ENCODE peak calls at places on chromosomes 16 and 17, in six cellular contexts. A is fibroblast of lung, Q is heart right ventricle, K is adrenal gland, J is suprapubic skin, V is tibial artery. R is an unnamed sample. For H3K4me1, the result is how much of the 10 kb centered on the place peaks cover.

GRCh38 chr17:82414548-82415281 is 3.4 kb upstream of the HEXD start:
- DNase-seq in A (peak), Q (peak), K (peak), J (no peak), V (peak), R (no peak)

GRCh38 chr17:75707096-75707720 is 14.1 kb upstream of the ITGB4 start:
- DNase-seq in A (peak), Q (no peak), K (peak), J (peak), V (peak), R (no peak)

GRCh38 chr16:88687676-88688012 is 1.3 kb upstream of the SNAI3 start:
- DNase-seq in A (no peak), Q (no peak), K (no peak), J (no peak), V (no peak), R (no peak)

GRCh38 chr16:77993111-77993571 is 29.2 kb upstream of the CLEC3A start:
- DNase-seq in A (peak), Q (no peak), K (no peak), J (no peak), V (no peak), R (no peak)

GRCh38 chr17:40922239-40922638 is 15.2 kb downstream of the KRT23 start:
- DNase-seq in A (peak), Q (no peak), K (peak), J (peak), V (peak), R (no peak)

GRCh38 chr16:49452108-49452507 is 78.5 kb downstream of the C16orf78 start:
- DNase-seq in A (no peak), Q (peak), K (no peak), J (no peak), V (peak), R (no peak)

GRCh38 chr16:28499854-28500253 is 5.4 kb downstream of the APOBR start:
- DNase-seq in A (no peak), Q (no peak), K (no peak), J (no peak), V (no peak), R (no peak)

GRCh38 chr16:49652441-49653175 is 203.3 kb downstream of the ZNF423 start:
- DNase-seq in A (peak), Q (peak), K (peak), J (no peak), V (peak), R (no peak)

GRCh38 chr17:32157225-32157624 is 14.9 kb downstream of the RHOT1 start:
- DNase-seq in A (peak), Q (no peak), K (no peak), J (no peak), V (no peak), R (no peak)

GRCh38 chr17:43665038-43665386 is 3.3 kb upstream of the MEOX1 start:
- DNase-seq in A (no peak), Q (peak), K (no peak), J (no peak), V (no peak), R (no peak)

GRCh38 chr16:89615596-89616090 is 2.2 kb downstream of the DPEP1 start:
- DNase-seq in A (no peak), Q (no peak), K (peak), J (no peak), V (no peak), R (no peak)

GRCh38 chr17:39835038-39835786 is 28.9 kb downstream of the IKZF3 start:
- DNase-seq in A (no peak), Q (no peak), K (no peak), J (no peak), V (no peak), R (no peak)

GRCh38 chr17:44636562-44636961 is 19.7 kb upstream of the MEIOC start:
- DNase-seq in A (peak), Q (no peak), K (no peak), J (no peak), V (no peak), R (no peak)

GRCh38 chr17:40307001-40307690 is 1.8 kb upstream of the RARA start:
- DNase-seq in A (peak), Q (no peak), K (no peak), J (peak), V (no peak), R (no peak)

GRCh38 chr16:24829153-24829552 is 16.6 kb upstream of the SLC5A11 start:
- DNase-seq in A (no peak), Q (no peak), K (no peak), J (no peak), V (no peak), R (no peak)

GRCh38 chr17:8488931-8489330 is 53.2 kb downstream of the NDEL1 start:
- DNase-seq in A (peak), Q (peak), K (peak), J (no peak), V (peak), R (peak)

GRCh38 chr17:66967867-66968543 is 3.5 kb downstream of the CACNG4 start:
- DNase-seq in A (no peak), Q (no peak), K (no peak), J (no peak), V (no peak), R (no peak)

GRCh38 chr17:50459081-50459676 is 9.5 kb downstream of the CHAD start:
- DNase-seq in A (peak), Q (no peak), K (peak), J (no peak), V (no peak), R (no peak)

GRCh38 chr17:78890111-78890897 is 12.7 kb downstream of the CEP295NL start:
- DNase-seq in A (no peak), Q (peak), K (peak), J (no peak), V (peak), R (no peak)

GRCh38 chr17:47843391-47843730 is 2.3 kb upstream of the SCRN2 start:
- DNase-seq in A (no peak), Q (no peak), K (no peak), J (no peak), V (no peak), R (no peak)

GRCh38 chr16:5215911-5216310 is 118.3 kb upstream of the EEF2KMT start:
- DNase-seq in A (no peak), Q (no peak), K (no peak), J (no peak), V (no peak), R (no peak)

GRCh38 chr17:72336026-72336803 is 215.4 kb downstream of the SOX9 start:
- DNase-seq in A (no peak), Q (no peak), K (no peak), J (no peak), V (no peak), R (no peak)
- H3K4me3 ChIP-seq in A (no peak), Q (no peak), K (no peak), J (no peak), V (no peak), R (no peak)

DNA sequence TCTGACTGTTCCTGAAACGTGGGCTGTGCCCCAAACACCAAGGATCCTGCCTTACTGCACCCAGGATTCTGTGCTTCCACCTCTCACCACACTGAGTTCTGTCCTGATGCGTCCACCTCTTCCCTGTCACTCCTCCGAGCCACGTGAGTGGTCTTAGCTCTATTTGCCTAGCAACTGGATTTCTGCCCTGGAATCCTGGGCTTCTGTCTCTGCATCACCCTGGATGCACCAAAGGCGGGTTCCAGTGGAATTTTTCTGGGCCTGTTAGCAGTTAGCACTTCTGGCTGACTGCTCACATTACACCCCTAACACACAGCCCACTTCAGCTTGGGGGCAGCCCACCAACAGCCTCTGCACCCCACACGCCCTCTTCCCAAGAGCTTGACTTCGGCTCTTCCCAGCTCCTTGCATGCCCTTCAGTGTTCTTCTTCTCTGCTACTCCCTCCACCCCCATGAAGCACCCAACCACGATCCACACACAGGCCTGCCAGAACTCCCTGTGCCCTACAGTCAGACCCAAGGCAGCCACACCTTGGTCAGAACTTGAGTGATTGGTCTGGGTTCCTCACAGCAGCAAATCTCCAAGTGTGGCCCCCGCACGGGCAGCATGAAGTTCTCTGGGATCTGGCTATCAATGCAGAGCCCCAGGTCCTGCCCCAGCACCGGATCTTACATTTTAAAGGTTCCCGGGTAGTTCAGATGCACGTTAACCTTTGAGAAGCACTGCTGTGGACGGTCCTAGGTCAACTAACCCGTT is 129.8 kb upstream of the RCVRN start:
- DNase-seq in A (no peak), Q (no peak), K (no peak), J (no peak), V (no peak), R (no peak)
- H3K4me1 ChIP-seq in A (under half), Q (half or more), K (under half), J (under half), V (under half), R (under half)

GRCh38 chr16:9970796-9971195 is 211.4 kb downstream of the GRIN2A start:
- DNase-seq in A (no peak), Q (no peak), K (no peak), J (no peak), V (no peak), R (no peak)

GRCh38 chr16:9971907-9972306 is 210.3 kb downstream of the GRIN2A start:
- DNase-seq in A (no peak), Q (no peak), K (no peak), J (no peak), V (no peak), R (no peak)

GRCh38 chr16:9966569-9967157 is 215.6 kb downstream of the GRIN2A start:
- DNase-seq in A (no peak), Q (no peak), K (no peak), J (no peak), V (no peak), R (no peak)

GRCh38 chr16:9965079-9965478 is 217.1 kb downstream of the GRIN2A start:
- DNase-seq in A (no peak), Q (no peak), K (no peak), J (no peak), V (no peak), R (no peak)

GRCh38 chr16:9969580-9969979 is 212.6 kb downstream of the GRIN2A start:
- DNase-seq in A (no peak), Q (no peak), K (no peak), J (no peak), V (no peak), R (no peak)
- TF ChIP-seq CTCF in A (no peak), Q (no peak), K (no peak), J (no peak), V (no peak), R (no peak)

GRCh38 chr17:35044181-35044580 is 19.3 kb downstream of the RFFL start:
- DNase-seq in A (no peak), Q (no peak), K (no peak), J (no peak), V (no peak), R (no peak)

GRCh38 chr17:35050170-35050569 is 13.3 kb downstream of the RFFL start:
- DNase-seq in A (no peak), Q (no peak), K (no peak), J (no peak), V (no peak), R (no peak)

GRCh38 chr17:35048685-35049379 is 14.7 kb downstream of the RFFL start:
- DNase-seq in A (no peak), Q (no peak), K (no peak), J (no peak), V (no peak), R (no peak)

GRCh38 chr17:35046245-35046644 is 17.3 kb downstream of the RFFL start:
- DNase-seq in A (no peak), Q (no peak), K (no peak), J (no peak), V (no peak), R (no peak)

GRCh38 chr17:35046740-35047283 is 16.7 kb downstream of the RFFL start:
- DNase-seq in A (peak), Q (no peak), K (no peak), J (no peak), V (no peak), R (no peak)
- H3K4me3 ChIP-seq in A (no peak), Q (no peak), K (no peak), J (no peak), V (no peak), R (no peak)

GRCh38 chr16:85600905-85601639 is 12.1 kb upstream of the GSE1 start:
- DNase-seq in A (no peak), Q (no peak), K (no peak), J (no peak), V (no peak), R (no peak)

GRCh38 chr16:85604145-85604705 is 8.9 kb upstream of the GSE1 start:
- DNase-seq in A (no peak), Q (no peak), K (no peak), J (no peak), V (no peak), R (no peak)

GRCh38 chr16:85602402-85602801 is 10.7 kb upstream of the GSE1 start:
- DNase-seq in A (no peak), Q (no peak), K (no peak), J (no peak), V (no peak), R (no peak)

GRCh38 chr16:85601730-85602401 is 11.3 kb upstream of the GSE1 start:
- DNase-seq in A (no peak), Q (no peak), K (peak), J (no peak), V (no peak), R (no peak)

DNA sequence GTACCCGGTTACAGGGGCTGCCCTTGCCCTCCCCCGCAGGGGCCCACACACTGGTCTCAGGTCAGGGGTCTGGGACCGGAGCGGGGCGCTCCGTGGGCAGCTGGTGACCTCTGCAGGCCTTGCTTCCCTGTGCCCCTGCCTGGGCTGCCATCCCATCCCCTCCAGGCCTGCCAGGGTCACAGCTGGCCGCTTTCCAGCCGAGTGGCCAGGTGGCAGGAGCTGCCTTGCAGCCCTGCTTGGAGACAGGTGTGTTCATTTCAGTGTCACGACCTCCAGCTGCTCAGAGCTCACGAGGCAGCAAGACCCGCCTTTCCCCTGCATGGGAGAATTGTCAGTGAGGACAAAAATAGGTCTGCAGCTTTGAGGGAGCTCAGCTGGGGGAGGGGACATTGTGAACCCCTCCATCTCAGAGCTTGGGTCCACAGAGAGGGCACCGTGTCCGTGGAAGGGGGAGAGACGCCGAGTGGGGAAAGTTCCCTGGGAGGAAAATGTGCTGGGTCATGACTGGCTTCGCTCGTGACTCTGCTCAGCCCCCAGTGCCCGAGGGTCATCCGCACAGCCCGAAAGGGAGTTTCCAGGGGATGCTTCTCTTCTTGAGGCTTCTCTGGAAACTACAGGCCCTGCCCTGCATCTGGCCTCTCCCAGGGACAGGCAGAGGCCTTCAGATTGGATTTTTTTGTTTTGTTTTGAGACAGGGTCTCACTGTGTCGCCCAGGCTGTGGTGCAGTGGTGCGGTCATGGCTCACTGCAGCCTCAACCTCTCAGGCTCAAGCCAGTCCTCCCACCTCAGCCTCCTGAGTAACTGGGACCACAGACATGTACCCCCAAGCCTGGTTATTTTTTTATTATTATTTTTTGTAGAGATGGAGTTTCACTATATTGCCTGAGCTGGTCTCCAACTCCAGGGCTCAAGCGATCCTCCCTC is 10.0 kb upstream of the GSE1 start:
- DNase-seq in A (no peak), Q (no peak), K (no peak), J (no peak), V (no peak), R (no peak)
- H3K4me1 ChIP-seq in A (under half), Q (under half), K (under half), J (under half), V (under half), R (under half)

DNA sequence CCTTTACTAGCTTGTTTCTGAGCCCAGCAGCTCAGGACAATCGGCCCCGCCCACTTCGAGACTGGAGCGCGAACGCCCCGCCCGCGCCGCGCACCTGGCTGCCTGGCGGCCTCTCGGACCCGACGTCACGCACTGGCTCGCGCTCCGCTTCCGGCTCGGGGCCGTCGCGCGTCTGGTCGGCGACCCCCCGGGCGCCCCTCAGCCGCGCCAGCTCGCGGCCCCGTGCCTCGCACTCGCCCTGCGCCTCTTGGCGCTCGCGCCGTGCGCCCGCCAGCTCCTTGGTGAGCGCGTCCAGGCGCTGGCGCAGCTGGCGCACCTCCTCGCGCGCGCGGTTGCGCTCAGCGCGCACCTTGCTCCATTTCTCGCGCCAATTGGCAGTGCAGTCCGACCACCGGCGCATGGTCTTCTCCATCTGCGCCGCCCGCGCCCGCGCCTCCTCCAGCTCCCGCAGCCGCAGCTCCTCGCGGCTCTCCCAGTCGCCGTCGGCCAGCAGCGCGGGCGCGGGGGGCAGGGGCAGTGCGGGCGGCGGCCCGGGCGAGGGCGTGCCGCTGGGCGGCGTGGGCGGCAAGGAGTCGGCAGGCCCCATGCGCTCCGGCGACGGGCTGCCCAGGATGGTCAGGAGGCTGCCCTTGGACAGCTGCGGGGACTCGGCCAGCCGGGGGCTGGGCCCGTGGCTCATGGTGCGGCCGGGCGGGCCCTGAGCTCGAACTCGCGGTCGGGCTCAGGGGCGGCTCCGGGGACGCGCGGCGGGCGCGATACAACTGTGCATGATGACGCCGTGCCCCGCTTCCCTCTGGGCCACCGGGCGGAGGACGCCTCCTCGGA is 7.7 kb downstream of the CCDC102A start:
- DNase-seq in A (no peak), Q (no peak), K (no peak), J (peak), V (peak), R (no peak)
- TF ChIP-seq CTCF in A (no peak), Q (no peak), K (no peak), J (no peak), V (no peak), R (no peak)

DNA sequence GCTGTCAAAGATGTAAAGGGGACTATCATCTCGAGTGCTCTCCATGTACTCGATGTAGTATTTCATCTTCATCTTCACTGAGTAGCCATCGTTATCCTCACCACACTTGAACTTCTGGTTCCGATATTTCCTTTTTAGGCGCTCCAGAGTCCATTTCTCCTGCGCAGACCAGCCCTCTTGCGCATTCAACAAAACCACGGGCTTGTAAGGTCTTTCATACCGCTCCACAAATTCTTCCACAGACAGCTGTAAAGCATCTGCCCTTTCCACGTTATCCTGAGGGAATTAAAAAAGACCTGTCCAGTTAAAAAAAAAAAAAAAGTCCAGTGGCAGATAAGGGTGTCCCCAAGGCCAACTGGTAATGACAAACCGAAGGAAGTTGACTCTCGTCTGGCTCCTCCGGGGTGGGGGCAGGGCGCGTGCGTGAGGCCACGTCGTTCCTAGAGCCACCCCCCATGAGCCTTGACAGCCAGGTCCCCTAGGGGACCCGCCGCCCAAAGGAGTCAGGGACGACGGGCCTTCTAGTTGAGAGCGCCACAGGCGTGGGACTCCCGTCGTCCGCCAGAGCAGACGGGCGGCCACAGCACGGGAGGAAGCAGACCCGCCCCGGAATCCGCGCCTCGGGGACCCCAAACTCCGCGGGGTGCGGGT is 701 bp downstream of the JMJD6 start:
- DNase-seq in A (no peak), Q (peak), K (peak), J (peak), V (peak), R (peak)
- H3K4me3 ChIP-seq in A (peak), Q (peak), K (peak), J (peak), V (peak), R (peak)